ENCODE peak calls at places on chromosomes 1 and 21, in seven cellular contexts. V is uterus; D is ovary; Z is MCF 10A; G is coronary artery; H is stimulated activated CD4-positive, alpha-beta T cell treated with anti-CD3 and anti-CD28 coated beads, Interleukin-1b, Interleukin-23, amount 100 ng/mL, for 4 hours; J is cardiac fibroblast. U is an unnamed sample.

GRCh38 chr1:157551694-157552693 is at the start of gene FCRL5:
- DNase-seq in V (no peak), H (no peak), D (no peak), G (no peak), J (no peak), Z (no peak), U (no peak)

GRCh38 chr21:34129039-34129891 is 55.9 kb downstream of the MRPS6 start:
- DNase-seq in J (peak), G (no peak), V (peak), Z (peak), D (peak), H (peak), U (peak)

GRCh38 chr1:8211620-8212442 is 106.1 kb upstream of the SLC45A1 start:
- DNase-seq in H (no peak), Z (peak), D (no peak), J (peak), G (no peak), V (no peak), U (peak)

GRCh38 chr21:29376556-29376955 is 77.8 kb downstream of the BACH1 start:
- DNase-seq in G (no peak), Z (peak), D (no peak), H (peak), J (peak), V (peak), U (peak)

GRCh38 chr1:117371436-117372151 is 4.3 kb downstream of the MAN1A2 start:
- DNase-seq in H (no peak), D (no peak), G (no peak), J (peak), V (no peak), Z (peak), U (peak)

GRCh38 chr1:54671985-54672608 is 30.5 kb downstream of the MROH7 start:
- DNase-seq in G (no peak), J (peak), D (no peak), V (no peak), H (peak), Z (peak), U (peak)

GRCh38 chr1:19037659-19038058 is 81.2 kb upstream of the IFFO2 start:
- DNase-seq in H (no peak), J (no peak), D (no peak), V (no peak), G (no peak), Z (no peak), U (no peak)

GRCh38 chr1:204673909-204674701 is 11.4 kb downstream of the LRRN2 start:
- DNase-seq in H (no peak), G (no peak), J (no peak), V (no peak), Z (no peak), D (no peak), U (no peak)

GRCh38 chr1:228088586-228089498 is 6.3 kb downstream of the ARF1 start:
- DNase-seq in V (peak), J (peak), G (no peak), Z (no peak), D (peak), H (no peak), U (peak)

GRCh38 chr1:164767257-164768044 is 208.5 kb downstream of the PBX1 start:
- DNase-seq in Z (peak), V (no peak), G (no peak), J (peak), D (no peak), H (no peak), U (peak)

GRCh38 chr1:197367631-197368030 is 99.6 kb downstream of the CRB1 start:
- DNase-seq in J (no peak), Z (no peak), G (no peak), H (no peak), V (no peak), D (peak), U (no peak)

GRCh38 chr1:202107801-202108731 is 14.7 kb upstream of the GPR37L1 start:
- DNase-seq in V (no peak), G (no peak), D (no peak), Z (peak), H (no peak), J (peak), U (no peak)

GRCh38 chr1:153827168-153827964 is 52.2 kb downstream of the SLC27A3 start:
- DNase-seq in J (no peak), V (no peak), H (no peak), G (no peak), Z (no peak), D (no peak), U (no peak)

GRCh38 chr1:94926365-94926914 is 470 bp downstream of the CNN3 start:
- DNase-seq in G (peak), Z (peak), J (peak), V (peak), H (peak), D (peak), U (peak)

GRCh38 chr1:67817319-67817718 is 15.9 kb downstream of the GNG12 start:
- DNase-seq in J (no peak), D (no peak), V (no peak), G (no peak), H (no peak), Z (peak), U (no peak)

GRCh38 chr21:45320261-45320990 is 32.7 kb upstream of the POFUT2 start:
- DNase-seq in D (peak), G (no peak), J (no peak), H (no peak), V (no peak), Z (no peak), U (no peak)

GRCh38 chr1:55400560-55400959 is 185.4 kb upstream of the USP24 start:
- DNase-seq in H (no peak), J (no peak), V (no peak), G (no peak), D (no peak), Z (no peak), U (no peak)

GRCh38 chr1:12153181-12153785 is 13.5 kb upstream of the TNFRSF1B start:
- DNase-seq in J (peak), Z (no peak), V (no peak), H (no peak), D (no peak), G (no peak), U (peak)

GRCh38 chr1:228105269-228105995 is 2.3 kb upstream of the C1orf35 start:
- DNase-seq in Z (no peak), G (no peak), D (peak), V (no peak), H (no peak), J (no peak), U (no peak)

GRCh38 chr1:44503625-44504024 is 98.6 kb downstream of the RNF220 start:
- DNase-seq in D (no peak), G (no peak), Z (no peak), H (no peak), V (no peak), J (no peak), U (no peak)

GRCh38 chr21:36288651-36289243 is 31.2 kb upstream of the MORC3 start:
- DNase-seq in H (no peak), V (no peak), J (no peak), D (no peak), Z (no peak), G (no peak), U (peak)

GRCh38 chr1:32361674-32362473 is 411 bp downstream of the FAM229A start:
- DNase-seq in G (peak), H (peak), V (peak), J (peak), D (peak), Z (no peak), U (peak)

GRCh38 chr21:34235514-34235913 is 128.3 kb upstream of the KCNE2 start:
- DNase-seq in G (no peak), D (no peak), J (no peak), H (no peak), Z (no peak), V (no peak), U (no peak)

GRCh38 chr1:212727386-212728181 is 27.9 kb upstream of the BATF3 start:
- DNase-seq in J (peak), G (no peak), V (no peak), H (no peak), D (no peak), Z (peak), U (peak)

GRCh38 chr21:45530423-45531113 is 11.7 kb downstream of the SLC19A1 start:
- DNase-seq in H (no peak), Z (no peak), J (no peak), G (no peak), V (no peak), D (peak), U (no peak)

GRCh38 chr1:67361646-67362045 is 54.0 kb downstream of the IL12RB2 start:
- DNase-seq in Z (no peak), V (no peak), G (no peak), J (no peak), H (no peak), D (no peak), U (no peak)

GRCh38 chr1:64962447-64962846 is 3.9 kb downstream of the JAK1 start:
- DNase-seq in J (no peak), V (no peak), G (no peak), H (no peak), D (no peak), Z (no peak), U (no peak)

GRCh38 chr1:12529640-12530174 is 88.3 kb downstream of the DHRS3 start:
- DNase-seq in D (no peak), V (peak), G (no peak), J (no peak), Z (no peak), H (no peak), U (no peak)

GRCh38 chr1:245512181-245512888 is 357.6 kb downstream of the KIF26B start:
- DNase-seq in D (no peak), Z (no peak), J (peak), G (no peak), H (no peak), V (no peak), U (peak)

GRCh38 chr1:51255331-51255730 is 19.3 kb downstream of the RNF11 start:
- DNase-seq in V (no peak), Z (peak), H (no peak), G (no peak), J (no peak), D (no peak), U (no peak)

GRCh38 chr1:107467286-107467685 is 326.4 kb downstream of the NTNG1 start:
- DNase-seq in V (no peak), D (no peak), Z (no peak), G (no peak), H (no peak), J (no peak), U (no peak)

GRCh38 chr21:45253180-45253579 is 34.5 kb downstream of the POFUT2 start:
- DNase-seq in V (no peak), J (peak), Z (peak), D (no peak), H (no peak), G (peak), U (peak)

GRCh38 chr21:45386728-45387371 is 18.1 kb upstream of the COL18A1 start:
- DNase-seq in D (peak), H (no peak), G (no peak), V (peak), Z (peak), J (peak), U (peak)

GRCh38 chr1:108200627-108201106 is 524 bp upstream of the SLC25A24 start:
- DNase-seq in V (peak), J (peak), D (no peak), H (no peak), Z (peak), G (peak), U (peak)

GRCh38 chr1:199684686-199685273 is 342.7 kb upstream of the NR5A2 start:
- DNase-seq in J (peak), Z (peak), V (no peak), G (no peak), H (no peak), D (no peak), U (peak)